ENCODE peak calls at places on chromosome 1, in four cellular contexts. E, F, X and M are unnamed samples. For H3K4me1, the result is how much of the 10 kb centered on the place peaks cover.

GRCh38 chr1:165152727-165153126 is 203.8 kb downstream of the LMX1A start:
- DNase-seq in X (no peak), F (no peak), E (no peak), M (no peak)

GRCh38 chr1:4656533-4657140 is 2.2 kb downstream of the AJAP1 start:
- DNase-seq in X (no peak), E (no peak), F (no peak), M (no peak)

GRCh38 chr1:202505356-202505755 is 156.9 kb downstream of the PPP1R12B start:
- DNase-seq in E (no peak), X (peak), F (no peak), M (peak)

GRCh38 chr1:41887365-41887764 is 31.4 kb downstream of the HIVEP3 start:
- DNase-seq in F (no peak), E (no peak), X (no peak), M (no peak)

GRCh38 chr1:101188311-101188710 is 48.5 kb upstream of the S1PR1 start:
- DNase-seq in X (no peak), E (no peak), F (no peak), M (peak)

GRCh38 chr1:6634278-6635052 is 9.8 kb downstream of the THAP3 start:
- DNase-seq in X (no peak), F (peak), E (no peak), M (no peak)

GRCh38 chr1:199272690-199273089 is 633.9 kb downstream of the PTPRC start:
- DNase-seq in X (no peak), F (peak), E (no peak), M (peak)

GRCh38 chr1:64699327-64699726 is 45.5 kb upstream of the RAVER2 start:
- DNase-seq in F (no peak), E (no peak), X (no peak), M (no peak)

GRCh38 chr1:156458181-156458503 is 42.4 kb downstream of the MEF2D start:
- DNase-seq in X (no peak), F (no peak), E (peak), M (peak)

GRCh38 chr1:15425521-15425920 is 12.7 kb upstream of the CTRC start:
- DNase-seq in F (no peak), E (no peak), X (no peak), M (no peak)

GRCh38 chr1:198599749-198600148 is 39.1 kb upstream of the PTPRC start:
- DNase-seq in X (no peak), F (no peak), E (no peak), M (no peak)

GRCh38 chr1:214332950-214333798 is 52.2 kb downstream of the SMYD2 start:
- DNase-seq in F (peak), E (peak), X (peak), M (no peak)

GRCh38 chr1:11944358-11944981 is 10.0 kb downstream of the PLOD1 start:
- DNase-seq in F (peak), E (no peak), X (no peak), M (no peak)

GRCh38 chr1:1330366-1331067 is 563 bp upstream of the TAS1R3 start:
- DNase-seq in X (no peak), F (no peak), E (no peak), M (no peak)

GRCh38 chr1:171702598-171702997 is 39.3 kb downstream of the VAMP4 start:
- DNase-seq in E (no peak), F (no peak), X (no peak), M (no peak)

GRCh38 chr1:223748405-223748772 is 36.0 kb downstream of the CAPN2 start:
- DNase-seq in F (no peak), X (no peak), E (no peak), M (peak)

GRCh38 chr1:2944705-2945104 is 76.6 kb upstream of the ACTRT2 start:
- DNase-seq in E (no peak), F (no peak), X (no peak), M (no peak)

GRCh38 chr1:221166559-221167318 is 287.5 kb downstream of the HLX start:
- DNase-seq in F (no peak), X (no peak), E (no peak), M (no peak)

GRCh38 chr1:12314328-12314903 is 84.6 kb downstream of the VPS13D start:
- DNase-seq in X (no peak), E (no peak), F (peak), M (no peak)

GRCh38 chr1:101291562-101292035 is 54.8 kb downstream of the S1PR1 start:
- DNase-seq in X (no peak), F (peak), E (no peak), M (no peak)

GRCh38 chr1:39609618-39610331 is 29.7 kb downstream of the HEYL start:
- DNase-seq in E (no peak), F (peak), X (peak), M (peak)

GRCh38 chr1:150321826-150322166 is 463 bp downstream of the PRPF3 start:
- DNase-seq in X (no peak), E (no peak), F (no peak), M (peak)

GRCh38 chr1:52306227-52307006 is 59.6 kb downstream of the CC2D1B start:
- DNase-seq in X (no peak), F (no peak), E (no peak), M (no peak)

GRCh38 chr1:6423321-6423999 is 1.1 kb upstream of the ESPN start:
- DNase-seq in F (peak), X (no peak), E (peak), M (no peak)

GRCh38 chr1:14442669-14443068 is 155.8 kb upstream of the KAZN start:
- DNase-seq in E (no peak), F (no peak), X (no peak), M (no peak)

GRCh38 chr1:17167783-17168479 is 37.0 kb upstream of the PADI1 start:
- DNase-seq in F (no peak), E (no peak), X (no peak), M (peak)

GRCh38 chr1:6630027-6630426 is 5.4 kb downstream of the THAP3 start:
- DNase-seq in E (no peak), X (no peak), F (no peak), M (no peak)

GRCh38 chr1:40818264-40818961 is 34.8 kb downstream of the KCNQ4 start:
- DNase-seq in E (peak), X (no peak), F (peak), M (peak)

GRCh38 chr1:244735404-244735803 is 82.5 kb downstream of the DESI2 start:
- DNase-seq in F (peak), E (no peak), X (no peak), M (peak)

GRCh38 chr1:77742011-77742555 is 17.6 kb downstream of the USP33 start:
- DNase-seq in X (no peak), F (peak), E (no peak), M (no peak)

GRCh38 chr1:26281091-26281958 is 1.4 kb downstream of the SH3BGRL3 start:
- DNase-seq in E (no peak), F (no peak), X (no peak), M (no peak)

GRCh38 chr1:231238298-231238697 is 2.7 kb upstream of the GNPAT start:
- DNase-seq in E (no peak), F (no peak), X (no peak), M (no peak)

GRCh38 chr1:70874826-70875225 is 172.8 kb downstream of the PTGER3 start:
- DNase-seq in X (no peak), F (no peak), E (no peak), M (peak)

GRCh38 chr1:213070399-213070798 is 19.4 kb downstream of the RPS6KC1 start:
- DNase-seq in X (no peak), F (peak), E (no peak), M (peak)

GRCh38 chr1:32200226-32201010 is at the start of gene CCDC28B:
- DNase-seq in X (peak), E (no peak), F (peak), M (no peak)

GRCh38 chr1:205739348-205740160 is 10.4 kb downstream of the NUCKS1 start:
- DNase-seq in E (no peak), F (no peak), X (no peak), M (no peak)
- TF ChIP-seq CTCF in E (no peak), F (peak), X (no peak), M (no peak)

GRCh38 chr1:60891315-60891714 is 191.0 kb upstream of the NFIA start:
- DNase-seq in X (no peak), F (no peak), E (no peak), M (no peak)
- H3K4me1 ChIP-seq in X (under half), F (under half), E (under half), M (under half)

GRCh38 chr1:25246600-25247023 is 642 bp downstream of the RSRP1 start:
- DNase-seq in F (peak), E (peak), X (no peak), M (no peak)
- TF ChIP-seq CTCF in F (no peak), E (no peak), X (no peak), M (peak)

DNA sequence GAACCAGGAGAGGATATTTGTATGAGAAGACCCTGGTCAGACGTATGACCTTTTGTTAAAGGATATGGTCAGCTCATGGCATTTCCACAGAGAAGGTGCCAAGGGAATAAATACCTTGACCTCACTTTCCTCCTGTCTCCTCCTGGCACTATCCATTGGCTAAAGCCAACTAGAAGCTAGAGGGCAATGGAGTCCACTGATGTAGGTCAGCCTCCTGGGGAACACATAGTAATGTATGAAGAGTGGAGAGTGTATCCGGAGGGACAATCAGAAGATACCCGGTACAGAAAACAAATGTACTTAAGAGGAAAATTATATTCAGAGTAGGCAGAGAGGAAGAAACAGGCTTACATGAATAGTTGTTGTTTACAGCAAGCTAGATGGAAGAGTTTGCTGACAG is 698 bp upstream of the NTMT2 start:
- DNase-seq in E (no peak), X (no peak), F (no peak), M (no peak)
- H3K4me1 ChIP-seq in E (under half), X (under half), F (under half), M (under half)